ENCODE peak calls at places on chromosomes 13 and 19, in eight cellular contexts. One of them, this sample, is unnamed.

GRCh38 chr13:49448753-49449152 is 4.7 kb downstream of the SETDB2 start:
- DNase-seq in WERI-Rb-1: no peak
- DNase-seq in GM12864: no peak
- DNase-seq in fibroblast of pulmonary artery: no peak
- DNase-seq in HFFc6: no peak
- DNase-seq in choroid plexus epithelial cell: no peak
- DNase-seq in CD8-positive, alpha-beta T cell: no peak
- DNase-seq in left ventricle myocardium inferior: no peak
- DNase-seq in this sample: no peak

GRCh38 chr13:89457977-89458376 is 1786.8 kb downstream of the SLITRK5 start:
- DNase-seq in CD8-positive, alpha-beta T cell: no peak
- DNase-seq in fibroblast of pulmonary artery: peak; percentile 85
- DNase-seq in HFFc6: no peak
- DNase-seq in WERI-Rb-1: no peak
- DNase-seq in GM12864: no peak
- DNase-seq in left ventricle myocardium inferior: no peak
- DNase-seq in choroid plexus epithelial cell: peak; percentile 94
- DNase-seq in this sample: peak; percentile 74

GRCh38 chr19:23415561-23416191 is 20.4 kb upstream of the ZNF91 start:
- DNase-seq in GM12864: no peak
- DNase-seq in WERI-Rb-1: peak; percentile 87
- DNase-seq in fibroblast of pulmonary artery: peak; percentile 4
- DNase-seq in choroid plexus epithelial cell: peak; percentile 35
- DNase-seq in HFFc6: no peak
- DNase-seq in CD8-positive, alpha-beta T cell: no peak
- DNase-seq in left ventricle myocardium inferior: peak; percentile 46
- DNase-seq in this sample: no peak

GRCh38 chr13:44380404-44381165 is 7.0 kb downstream of the SERP2 start:
- DNase-seq in choroid plexus epithelial cell: no peak
- DNase-seq in HFFc6: peak; percentile 18
- DNase-seq in WERI-Rb-1: no peak
- DNase-seq in fibroblast of pulmonary artery: no peak
- DNase-seq in GM12864: no peak
- DNase-seq in CD8-positive, alpha-beta T cell: no peak
- DNase-seq in left ventricle myocardium inferior: no peak
- DNase-seq in this sample: no peak

GRCh38 chr13:69950160-69950559 is 157.5 kb upstream of the ATXN8OS start:
- DNase-seq in WERI-Rb-1: no peak
- DNase-seq in fibroblast of pulmonary artery: no peak
- DNase-seq in GM12864: no peak
- DNase-seq in CD8-positive, alpha-beta T cell: no peak
- DNase-seq in choroid plexus epithelial cell: no peak
- DNase-seq in HFFc6: no peak
- DNase-seq in left ventricle myocardium inferior: no peak
- DNase-seq in this sample: no peak

GRCh38 chr13:49214917-49215376 is 5.2 kb upstream of the MLNR start:
- DNase-seq in CD8-positive, alpha-beta T cell: peak; percentile 22
- DNase-seq in GM12864: peak; percentile 31
- DNase-seq in choroid plexus epithelial cell: peak; percentile 22
- DNase-seq in WERI-Rb-1: no peak
- DNase-seq in left ventricle myocardium inferior: no peak
- DNase-seq in fibroblast of pulmonary artery: peak; percentile 66
- DNase-seq in HFFc6: no peak
- DNase-seq in this sample: peak; percentile 32

GRCh38 chr13:105410602-105411001 is 1124.9 kb downstream of the EFNB2 start:
- DNase-seq in WERI-Rb-1: peak; percentile 54
- DNase-seq in HFFc6: no peak
- DNase-seq in CD8-positive, alpha-beta T cell: no peak
- DNase-seq in GM12864: no peak
- DNase-seq in fibroblast of pulmonary artery: peak; percentile 51
- DNase-seq in left ventricle myocardium inferior: peak; percentile 47
- DNase-seq in choroid plexus epithelial cell: peak; percentile 67
- DNase-seq in this sample: peak; percentile 18

GRCh38 chr13:51033431-51034185 is 77.5 kb downstream of the C13orf42 start:
- DNase-seq in fibroblast of pulmonary artery: no peak
- DNase-seq in choroid plexus epithelial cell: no peak
- DNase-seq in CD8-positive, alpha-beta T cell: no peak
- DNase-seq in GM12864: no peak
- DNase-seq in HFFc6: no peak
- DNase-seq in WERI-Rb-1: no peak
- DNase-seq in left ventricle myocardium inferior: no peak
- DNase-seq in this sample: no peak

GRCh38 chr13:45356966-45357689 is 16.1 kb upstream of the TPT1 start:
- DNase-seq in WERI-Rb-1: no peak
- DNase-seq in GM12864: no peak
- DNase-seq in HFFc6: no peak
- DNase-seq in left ventricle myocardium inferior: no peak
- DNase-seq in choroid plexus epithelial cell: no peak
- DNase-seq in CD8-positive, alpha-beta T cell: no peak
- DNase-seq in fibroblast of pulmonary artery: no peak
- DNase-seq in this sample: no peak

GRCh38 chr13:111216166-111216960 is 101.3 kb downstream of the ARHGEF7 start:
- DNase-seq in choroid plexus epithelial cell: peak; percentile 47
- DNase-seq in CD8-positive, alpha-beta T cell: peak; percentile 19
- DNase-seq in WERI-Rb-1: peak; percentile 73
- DNase-seq in HFFc6: no peak
- DNase-seq in GM12864: no peak
- DNase-seq in fibroblast of pulmonary artery: peak; percentile 45
- DNase-seq in left ventricle myocardium inferior: no peak
- DNase-seq in this sample: peak; percentile 30

GRCh38 chr19:10762656-10763055 is 44.8 kb downstream of the DNM2 start:
- DNase-seq in fibroblast of pulmonary artery: no peak
- DNase-seq in WERI-Rb-1: no peak
- DNase-seq in left ventricle myocardium inferior: peak; percentile 53
- DNase-seq in CD8-positive, alpha-beta T cell: no peak
- DNase-seq in HFFc6: no peak
- DNase-seq in choroid plexus epithelial cell: no peak
- DNase-seq in GM12864: no peak
- DNase-seq in this sample: no peak

GRCh38 chr19:16078759-16079707 is 2.7 kb downstream of the TPM4 start:
- DNase-seq in choroid plexus epithelial cell: peak; percentile 97
- DNase-seq in CD8-positive, alpha-beta T cell: peak; percentile 54
- DNase-seq in GM12864: peak; percentile 92
- DNase-seq in left ventricle myocardium inferior: peak; percentile 65
- DNase-seq in WERI-Rb-1: no peak
- DNase-seq in fibroblast of pulmonary artery: peak; percentile 97
- DNase-seq in HFFc6: peak; percentile 98
- DNase-seq in this sample: peak; percentile 96

GRCh38 chr13:98658131-98658530 is 81.2 kb upstream of the STK24 start:
- DNase-seq in left ventricle myocardium inferior: no peak
- DNase-seq in fibroblast of pulmonary artery: peak; percentile 28
- DNase-seq in WERI-Rb-1: no peak
- DNase-seq in choroid plexus epithelial cell: no peak
- DNase-seq in GM12864: no peak
- DNase-seq in HFFc6: peak; percentile 37
- DNase-seq in CD8-positive, alpha-beta T cell: no peak
- DNase-seq in this sample: no peak

GRCh38 chr13:114032121-114032799 is 58.4 kb upstream of the C13orf46 start:
- DNase-seq in CD8-positive, alpha-beta T cell: no peak
- DNase-seq in HFFc6: peak; percentile 48
- DNase-seq in GM12864: no peak
- DNase-seq in choroid plexus epithelial cell: peak; percentile 86
- DNase-seq in fibroblast of pulmonary artery: peak; percentile 82
- DNase-seq in WERI-Rb-1: no peak
- DNase-seq in left ventricle myocardium inferior: no peak
- DNase-seq in this sample: no peak

GRCh38 chr13:112783135-112783945 is 93.5 kb downstream of the ATP11A start:
- DNase-seq in fibroblast of pulmonary artery: peak; percentile 29
- DNase-seq in HFFc6: no peak
- DNase-seq in GM12864: no peak
- DNase-seq in WERI-Rb-1: no peak
- DNase-seq in choroid plexus epithelial cell: peak; percentile 58
- DNase-seq in CD8-positive, alpha-beta T cell: no peak
- DNase-seq in left ventricle myocardium inferior: no peak
- DNase-seq in this sample: no peak

GRCh38 chr13:28558126-28558525 is 63.2 kb upstream of the FLT1 start:
- DNase-seq in WERI-Rb-1: no peak
- DNase-seq in choroid plexus epithelial cell: peak; percentile 91
- DNase-seq in fibroblast of pulmonary artery: peak; percentile 89
- DNase-seq in left ventricle myocardium inferior: no peak
- DNase-seq in GM12864: no peak
- DNase-seq in CD8-positive, alpha-beta T cell: no peak
- DNase-seq in HFFc6: peak; percentile 86
- DNase-seq in this sample: no peak

GRCh38 chr13:101649490-101650126 is 197.1 kb downstream of the ITGBL1 start:
- DNase-seq in choroid plexus epithelial cell: peak; percentile 95
- DNase-seq in HFFc6: peak; percentile 70
- DNase-seq in CD8-positive, alpha-beta T cell: no peak
- DNase-seq in WERI-Rb-1: no peak
- DNase-seq in fibroblast of pulmonary artery: peak; percentile 72
- DNase-seq in left ventricle myocardium inferior: no peak
- DNase-seq in GM12864: no peak
- DNase-seq in this sample: peak; percentile 93

DNA sequence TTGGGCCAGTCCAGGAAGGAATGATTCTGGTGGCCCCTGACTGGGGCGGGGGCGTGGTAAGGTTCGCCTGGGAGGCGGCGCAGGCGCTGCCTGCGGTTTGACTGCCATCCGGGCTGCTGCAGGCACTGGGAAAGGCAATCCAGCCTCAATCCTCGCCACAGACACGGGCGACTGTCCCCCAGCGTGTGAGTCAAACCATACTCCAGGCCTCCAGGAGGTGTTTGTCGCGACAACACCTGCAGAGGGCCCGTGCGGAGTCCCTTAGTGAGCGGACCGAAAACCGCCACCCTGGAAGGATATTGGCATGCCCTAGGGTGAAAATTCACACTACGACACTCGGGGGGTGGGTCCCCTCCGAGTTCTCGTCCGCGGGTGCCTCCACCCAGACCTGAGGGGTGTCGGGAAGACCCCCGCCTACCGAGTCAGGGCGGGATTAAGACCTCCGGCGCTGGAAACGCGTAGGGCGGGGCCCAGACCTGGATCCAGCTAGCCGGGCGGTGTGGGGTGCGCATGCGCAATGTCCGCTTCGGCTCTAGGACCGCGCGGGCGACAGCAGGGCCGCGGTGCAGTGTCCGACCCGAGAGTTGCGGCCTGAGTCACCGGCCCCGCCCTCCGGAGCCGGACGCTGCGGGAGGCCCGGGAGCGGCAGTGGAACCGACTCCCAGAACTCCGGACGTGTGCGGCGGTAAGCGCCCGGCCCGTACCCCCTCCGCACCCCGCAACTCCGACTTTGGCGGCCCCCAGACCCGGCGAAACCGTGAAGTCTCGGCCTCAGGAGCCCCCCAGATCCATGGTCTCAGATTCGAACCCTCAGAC is at the start of gene CAPNS1:
- DNase-seq in choroid plexus epithelial cell: peak; percentile 97
- DNase-seq in GM12864: peak; percentile 84
- DNase-seq in fibroblast of pulmonary artery: peak; percentile 96
- DNase-seq in left ventricle myocardium inferior: peak; percentile 99
- DNase-seq in CD8-positive, alpha-beta T cell: peak; percentile 87
- DNase-seq in HFFc6: peak; percentile 94
- DNase-seq in WERI-Rb-1: peak; percentile 97
- DNase-seq in this sample: peak; percentile 97
- TF ChIP-seq CTCF in choroid plexus epithelial cell: no peak
- TF ChIP-seq CTCF in GM12864: peak; percentile 40
- TF ChIP-seq CTCF in fibroblast of pulmonary artery: no peak
- TF ChIP-seq CTCF in left ventricle myocardium inferior: peak; percentile 39
- TF ChIP-seq CTCF in CD8-positive, alpha-beta T cell: peak; percentile 26
- TF ChIP-seq CTCF in HFFc6: no peak
- TF ChIP-seq CTCF in WERI-Rb-1: peak; percentile 34
- TF ChIP-seq CTCF in this sample: no peak

DNA sequence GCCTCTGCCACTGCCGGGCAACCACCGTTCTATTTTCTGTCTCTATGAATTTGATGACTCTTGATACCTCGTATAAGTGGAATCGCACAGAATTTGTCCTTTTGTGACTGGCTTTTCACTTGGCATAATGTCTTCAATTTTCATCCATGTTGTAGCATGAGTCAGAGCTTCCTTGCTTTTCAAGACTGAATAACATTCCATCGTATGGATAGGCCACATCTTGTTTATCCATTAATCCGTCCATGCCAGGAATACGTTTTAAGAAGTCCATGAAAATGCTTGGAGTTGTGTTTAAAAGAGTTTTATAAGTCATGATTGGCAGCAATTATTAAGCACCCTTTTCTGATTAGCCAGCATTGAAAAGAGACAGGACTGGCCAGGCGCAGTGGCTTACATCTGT is 53.6 kb upstream of the CLDN10 start:
- DNase-seq in choroid plexus epithelial cell: no peak
- DNase-seq in fibroblast of pulmonary artery: no peak
- DNase-seq in WERI-Rb-1: no peak
- DNase-seq in HFFc6: no peak
- DNase-seq in GM12864: no peak
- DNase-seq in left ventricle myocardium inferior: no peak
- DNase-seq in CD8-positive, alpha-beta T cell: no peak
- DNase-seq in this sample: no peak
- TF ChIP-seq CTCF in choroid plexus epithelial cell: no peak
- TF ChIP-seq CTCF in fibroblast of pulmonary artery: no peak
- TF ChIP-seq CTCF in WERI-Rb-1: no peak
- TF ChIP-seq CTCF in HFFc6: no peak
- TF ChIP-seq CTCF in GM12864: no peak
- TF ChIP-seq CTCF in left ventricle myocardium inferior: no peak
- TF ChIP-seq CTCF in CD8-positive, alpha-beta T cell: no peak
- TF ChIP-seq CTCF in this sample: no peak

GRCh38 chr13:97347255-97347653 is 86.7 kb upstream of the RAP2A start:
- DNase-seq in fibroblast of pulmonary artery: no peak
- DNase-seq in WERI-Rb-1: no peak
- DNase-seq in choroid plexus epithelial cell: no peak
- DNase-seq in left ventricle myocardium inferior: no peak
- DNase-seq in CD8-positive, alpha-beta T cell: no peak
- DNase-seq in HFFc6: no peak
- DNase-seq in GM12864: no peak
- DNase-seq in this sample: no peak
- TF ChIP-seq CTCF in fibroblast of pulmonary artery: no peak
- TF ChIP-seq CTCF in WERI-Rb-1: no peak
- TF ChIP-seq CTCF in choroid plexus epithelial cell: no peak
- TF ChIP-seq CTCF in left ventricle myocardium inferior: no peak
- TF ChIP-seq CTCF in CD8-positive, alpha-beta T cell: no peak
- TF ChIP-seq CTCF in HFFc6: no peak
- TF ChIP-seq CTCF in GM12864: no peak
- TF ChIP-seq CTCF in this sample: no peak

GRCh38 chr13:93007928-93008327 is 218.7 kb upstream of the GPC6 start:
- DNase-seq in GM12864: no peak
- DNase-seq in fibroblast of pulmonary artery: no peak
- DNase-seq in left ventricle myocardium inferior: no peak
- DNase-seq in CD8-positive, alpha-beta T cell: no peak
- DNase-seq in choroid plexus epithelial cell: no peak
- DNase-seq in HFFc6: no peak
- DNase-seq in WERI-Rb-1: no peak
- DNase-seq in this sample: no peak

GRCh38 chr13:93002071-93002470 is 224.5 kb upstream of the GPC6 start:
- DNase-seq in CD8-positive, alpha-beta T cell: no peak
- DNase-seq in HFFc6: no peak
- DNase-seq in left ventricle myocardium inferior: no peak
- DNase-seq in fibroblast of pulmonary artery: no peak
- DNase-seq in GM12864: no peak
- DNase-seq in choroid plexus epithelial cell: no peak
- DNase-seq in WERI-Rb-1: no peak
- DNase-seq in this sample: no peak

GRCh38 chr13:93003531-93003930 is 223.1 kb upstream of the GPC6 start:
- DNase-seq in fibroblast of pulmonary artery: no peak
- DNase-seq in CD8-positive, alpha-beta T cell: no peak
- DNase-seq in HFFc6: no peak
- DNase-seq in GM12864: no peak
- DNase-seq in choroid plexus epithelial cell: no peak
- DNase-seq in WERI-Rb-1: no peak
- DNase-seq in left ventricle myocardium inferior: no peak
- DNase-seq in this sample: no peak

DNA sequence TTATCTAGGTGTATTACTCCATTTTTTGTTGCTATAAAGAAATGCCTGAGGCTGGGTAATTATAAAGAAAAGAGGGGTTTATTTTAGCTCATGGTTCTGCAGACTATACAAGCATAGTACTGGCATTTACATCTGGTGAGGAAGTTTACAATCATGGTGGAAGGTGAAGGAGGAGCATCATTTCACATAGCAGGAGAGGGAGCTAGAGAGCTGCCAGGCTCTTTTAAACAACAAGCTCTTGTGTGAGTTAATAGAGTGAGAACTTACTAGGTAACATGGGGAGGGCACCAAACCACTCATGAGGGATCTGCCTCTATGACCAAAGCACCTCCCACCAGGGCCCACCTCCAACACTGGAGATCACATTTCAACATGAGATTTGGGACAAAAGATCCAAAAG is 221.7 kb upstream of the GPC6 start:
- DNase-seq in CD8-positive, alpha-beta T cell: no peak
- DNase-seq in fibroblast of pulmonary artery: peak; percentile 26
- DNase-seq in left ventricle myocardium inferior: no peak
- DNase-seq in WERI-Rb-1: peak; percentile 58
- DNase-seq in GM12864: no peak
- DNase-seq in choroid plexus epithelial cell: peak; percentile 49
- DNase-seq in HFFc6: no peak
- DNase-seq in this sample: peak; percentile 26
- TF ChIP-seq CTCF in CD8-positive, alpha-beta T cell: no peak
- TF ChIP-seq CTCF in fibroblast of pulmonary artery: peak; percentile 16
- TF ChIP-seq CTCF in left ventricle myocardium inferior: no peak
- TF ChIP-seq CTCF in WERI-Rb-1: peak; percentile 79
- TF ChIP-seq CTCF in GM12864: no peak
- TF ChIP-seq CTCF in choroid plexus epithelial cell: peak; percentile 42
- TF ChIP-seq CTCF in HFFc6: peak; percentile 7
- TF ChIP-seq CTCF in this sample: no peak

This sample was measured in MCF 10A.